ENCODE peak calls at places on chromosome 13, in six cellular contexts. M, N, O, W, C and Z are unnamed samples.
A peak's percentile ranks its signal among the peaks of the same experiment; 100 is the strongest.

GRCh38 chr13:43935878-43936277 is 56.2 kb downstream of the LACC1 start:
- DNase-seq in N (no peak), M (no peak), C (no peak), O (no peak), W (no peak), Z (no peak)

GRCh38 chr13:45055902-45056648 is 64.2 kb upstream of the GTF2F2 start:
- DNase-seq in M (no peak), N (peak; percentile 70), W (no peak), C (no peak), O (no peak), Z (peak; percentile 52)

GRCh38 chr13:35743165-35743564 is 266.7 kb upstream of the MAB21L1 start:
- DNase-seq in O (no peak), C (no peak), W (no peak), M (no peak), N (no peak), Z (no peak)

GRCh38 chr13:98890186-98890585 is 87.7 kb downstream of the DOCK9 start:
- DNase-seq in W (no peak), O (no peak), N (peak; percentile 87), C (no peak), M (no peak), Z (no peak)

GRCh38 chr13:20882206-20882605 is 20.3 kb downstream of the XPO4 start:
- DNase-seq in N (peak; percentile 48), M (no peak), W (no peak), C (no peak), O (no peak), Z (no peak)

GRCh38 chr13:32581177-32581786 is 5.0 kb upstream of the PDS5B start:
- DNase-seq in M (no peak), N (no peak), C (no peak), O (no peak), W (no peak), Z (no peak)

GRCh38 chr13:95246292-95247082 is 54.8 kb downstream of the ABCC4 start:
- DNase-seq in C (no peak), W (no peak), N (no peak), M (no peak), O (no peak), Z (no peak)

GRCh38 chr13:50451609-50452008 is 391.9 kb downstream of the DLEU7 start:
- DNase-seq in N (no peak), W (no peak), C (no peak), M (no peak), O (no peak), Z (no peak)

GRCh38 chr13:49840266-49840665 is 47.8 kb upstream of the KPNA3 start:
- DNase-seq in N (no peak), M (no peak), C (no peak), W (no peak), O (no peak), Z (no peak)

GRCh38 chr13:20161275-20161950 is 561 bp upstream of the GJA3 start:
- DNase-seq in N (no peak), M (no peak), O (peak; percentile 46), W (no peak), C (peak; percentile 24), Z (no peak)

GRCh38 chr13:21546372-21546771 is 57.6 kb downstream of the MICU2 start:
- DNase-seq in N (no peak), M (no peak), O (no peak), W (no peak), C (no peak), Z (no peak)

GRCh38 chr13:52615817-52616216 is 26.4 kb upstream of the HNRNPA1L2 start:
- DNase-seq in W (no peak), M (no peak), C (no peak), O (no peak), N (no peak), Z (no peak)

GRCh38 chr13:42968906-42969305 is 23.1 kb downstream of the EPSTI1 start:
- DNase-seq in N (no peak), W (no peak), C (no peak), O (no peak), M (no peak), Z (peak; percentile 69)

GRCh38 chr13:26967119-26968038 is 204.2 kb downstream of the USP12 start:
- DNase-seq in C (no peak), W (no peak), N (peak; percentile 59), M (no peak), O (no peak), Z (no peak)

GRCh38 chr13:42883771-42884170 is 102.4 kb downstream of the FAM216B start:
- DNase-seq in O (no peak), W (no peak), N (peak; percentile 64), M (peak; percentile 74), C (no peak), Z (no peak)

GRCh38 chr13:105908581-105908980 is 626.9 kb downstream of the EFNB2 start:
- DNase-seq in C (no peak), M (no peak), W (no peak), O (no peak), N (peak; percentile 9), Z (no peak)

GRCh38 chr13:111584101-111584500 is 263.7 kb downstream of the TEX29 start:
- DNase-seq in N (no peak), C (no peak), M (no peak), O (no peak), W (no peak), Z (no peak)

GRCh38 chr13:27549406-27549981 is 70.8 kb downstream of the LNX2 start:
- DNase-seq in M (no peak), N (no peak), C (no peak), W (no peak), O (no peak), Z (no peak)

GRCh38 chr13:78786399-78786879 is 127.5 kb upstream of the OBI1 start:
- DNase-seq in M (no peak), C (no peak), N (no peak), W (no peak), O (no peak), Z (no peak)

GRCh38 chr13:46339035-46339666 is 47.9 kb downstream of the RUBCNL start:
- DNase-seq in O (no peak), W (no peak), C (no peak), M (no peak), N (no peak), Z (no peak)

GRCh38 chr13:26133286-26133685 is 81.5 kb upstream of the SHISA2 start:
- DNase-seq in C (no peak), M (no peak), O (no peak), N (no peak), W (no peak), Z (no peak)

GRCh38 chr13:48281556-48281955 is 22.0 kb upstream of the RB1 start:
- DNase-seq in O (no peak), C (no peak), W (no peak), M (no peak), N (no peak), Z (no peak)

GRCh38 chr13:75635101-75635620 is 969 bp upstream of the LMO7 start:
- DNase-seq in N (no peak), O (peak; percentile 26), C (no peak), W (no peak), M (no peak), Z (no peak)

GRCh38 chr13:97853550-97853949 is 99.9 kb upstream of the IPO5 start:
- DNase-seq in W (no peak), O (no peak), M (no peak), C (no peak), N (no peak), Z (no peak)

GRCh38 chr13:60425332-60425731 is 28.3 kb downstream of the TDRD3 start:
- DNase-seq in W (no peak), O (no peak), C (no peak), M (no peak), N (no peak), Z (no peak)